ENCODE peak calls at places on chromosomes 5 and 9, in seven cellular contexts. One of them, this sample, is unnamed. For H3K4me1, the result is how much of the 10 kb centered on the place peaks cover.

GRCh38 chr9:27276182-27277030 is 20.5 kb downstream of the EQTN start:
- DNase-seq in HCT116: peak
- DNase-seq in heart left ventricle: no peak
- DNase-seq in IMR-90: peak
- DNase-seq in H1: no peak
- DNase-seq in adrenal gland: peak
- DNase-seq in gastrocnemius medialis: no peak
- DNase-seq in this sample: no peak

GRCh38 chr9:83965350-83966208 is 14.4 kb downstream of the HNRNPK start:
- DNase-seq in HCT116: no peak
- DNase-seq in heart left ventricle: no peak
- DNase-seq in IMR-90: peak
- DNase-seq in H1: no peak
- DNase-seq in adrenal gland: no peak
- DNase-seq in gastrocnemius medialis: no peak
- DNase-seq in this sample: no peak

GRCh38 chr5:172172912-172173591 is 15.0 kb downstream of the STK10 start:
- DNase-seq in HCT116: no peak
- DNase-seq in heart left ventricle: peak
- DNase-seq in IMR-90: no peak
- DNase-seq in H1: no peak
- DNase-seq in adrenal gland: no peak
- DNase-seq in gastrocnemius medialis: no peak
- DNase-seq in this sample: no peak

GRCh38 chr5:105677291-105677690 is 1993.4 kb downstream of the EFNA5 start:
- DNase-seq in HCT116: no peak
- DNase-seq in heart left ventricle: no peak
- DNase-seq in IMR-90: peak
- DNase-seq in H1: no peak
- DNase-seq in adrenal gland: no peak
- DNase-seq in gastrocnemius medialis: no peak
- DNase-seq in this sample: no peak

GRCh38 chr5:50727149-50727496 is 60.7 kb downstream of the PARP8 start:
- DNase-seq in HCT116: no peak
- DNase-seq in heart left ventricle: no peak
- DNase-seq in IMR-90: no peak
- DNase-seq in H1: no peak
- DNase-seq in adrenal gland: peak
- DNase-seq in gastrocnemius medialis: no peak
- DNase-seq in this sample: no peak

GRCh38 chr5:115351356-115352195 is 55.1 kb upstream of the CCDC112 start:
- DNase-seq in HCT116: no peak
- DNase-seq in heart left ventricle: no peak
- DNase-seq in IMR-90: peak
- DNase-seq in H1: no peak
- DNase-seq in adrenal gland: peak
- DNase-seq in gastrocnemius medialis: no peak
- DNase-seq in this sample: no peak

GRCh38 chr5:16889203-16889971 is 46.7 kb downstream of the MYO10 start:
- DNase-seq in HCT116: no peak
- DNase-seq in heart left ventricle: no peak
- DNase-seq in IMR-90: peak
- DNase-seq in H1: no peak
- DNase-seq in adrenal gland: no peak
- DNase-seq in gastrocnemius medialis: no peak
- DNase-seq in this sample: no peak

GRCh38 chr5:101534486-101535110 is 631.5 kb upstream of the ST8SIA4 start:
- DNase-seq in HCT116: no peak
- DNase-seq in heart left ventricle: no peak
- DNase-seq in IMR-90: peak
- DNase-seq in H1: no peak
- DNase-seq in adrenal gland: no peak
- DNase-seq in gastrocnemius medialis: no peak
- DNase-seq in this sample: no peak

GRCh38 chr9:131651599-131651998 is 88.3 kb downstream of the RAPGEF1 start:
- DNase-seq in HCT116: no peak
- DNase-seq in heart left ventricle: no peak
- DNase-seq in IMR-90: peak
- DNase-seq in H1: no peak
- DNase-seq in adrenal gland: no peak
- DNase-seq in gastrocnemius medialis: no peak
- DNase-seq in this sample: no peak

GRCh38 chr9:1829719-1830118 is 185.4 kb upstream of the SMARCA2 start:
- DNase-seq in HCT116: no peak
- DNase-seq in heart left ventricle: no peak
- DNase-seq in IMR-90: no peak
- DNase-seq in H1: no peak
- DNase-seq in adrenal gland: no peak
- DNase-seq in gastrocnemius medialis: no peak
- DNase-seq in this sample: no peak

GRCh38 chr5:31478901-31479300 is 53.0 kb downstream of the DROSHA start:
- DNase-seq in HCT116: no peak
- DNase-seq in heart left ventricle: no peak
- DNase-seq in IMR-90: no peak
- DNase-seq in H1: no peak
- DNase-seq in adrenal gland: no peak
- DNase-seq in gastrocnemius medialis: no peak
- DNase-seq in this sample: no peak

GRCh38 chr5:161548472-161549094 is 2.1 kb upstream of the GABRB2 start:
- DNase-seq in HCT116: no peak
- DNase-seq in heart left ventricle: no peak
- DNase-seq in IMR-90: no peak
- DNase-seq in H1: no peak
- DNase-seq in adrenal gland: peak
- DNase-seq in gastrocnemius medialis: no peak
- DNase-seq in this sample: no peak

GRCh38 chr5:141427783-141428426 is 2.4 kb upstream of the PCDHGA12 start:
- DNase-seq in HCT116: no peak
- DNase-seq in heart left ventricle: no peak
- DNase-seq in IMR-90: no peak
- DNase-seq in H1: no peak
- DNase-seq in adrenal gland: no peak
- DNase-seq in gastrocnemius medialis: no peak
- DNase-seq in this sample: no peak

GRCh38 chr5:37054391-37054790 is 177.8 kb downstream of the NIPBL start:
- DNase-seq in HCT116: no peak
- DNase-seq in heart left ventricle: no peak
- DNase-seq in IMR-90: no peak
- DNase-seq in H1: no peak
- DNase-seq in adrenal gland: no peak
- DNase-seq in gastrocnemius medialis: no peak
- DNase-seq in this sample: no peak

GRCh38 chr5:135195267-135195603 is 161.2 kb upstream of the PITX1 start:
- DNase-seq in HCT116: no peak
- DNase-seq in heart left ventricle: no peak
- DNase-seq in IMR-90: no peak
- DNase-seq in H1: no peak
- DNase-seq in adrenal gland: no peak
- DNase-seq in gastrocnemius medialis: no peak
- DNase-seq in this sample: no peak

GRCh38 chr9:16624356-16624755 is 246.1 kb downstream of the BNC2 start:
- DNase-seq in HCT116: no peak
- DNase-seq in heart left ventricle: no peak
- DNase-seq in IMR-90: no peak
- DNase-seq in H1: no peak
- DNase-seq in adrenal gland: no peak
- DNase-seq in gastrocnemius medialis: no peak
- DNase-seq in this sample: no peak

GRCh38 chr9:37645903-37646506 is 4.7 kb upstream of the FRMPD1 start:
- DNase-seq in HCT116: no peak
- DNase-seq in heart left ventricle: no peak
- DNase-seq in IMR-90: no peak
- DNase-seq in H1: no peak
- DNase-seq in adrenal gland: no peak
- DNase-seq in gastrocnemius medialis: no peak
- DNase-seq in this sample: no peak

GRCh38 chr9:106393226-106393625 is 469.7 kb upstream of the ZNF462 start:
- DNase-seq in HCT116: no peak
- DNase-seq in heart left ventricle: no peak
- DNase-seq in IMR-90: no peak
- DNase-seq in H1: no peak
- DNase-seq in adrenal gland: no peak
- DNase-seq in gastrocnemius medialis: no peak
- DNase-seq in this sample: no peak

GRCh38 chr9:13429271-13429670 is 149.8 kb upstream of the MPDZ start:
- DNase-seq in HCT116: no peak
- DNase-seq in heart left ventricle: no peak
- DNase-seq in IMR-90: no peak
- DNase-seq in H1: no peak
- DNase-seq in adrenal gland: no peak
- DNase-seq in gastrocnemius medialis: no peak
- DNase-seq in this sample: no peak

GRCh38 chr9:13430717-13431116 is 151.2 kb upstream of the MPDZ start:
- DNase-seq in HCT116: no peak
- DNase-seq in heart left ventricle: no peak
- DNase-seq in IMR-90: no peak
- DNase-seq in H1: no peak
- DNase-seq in adrenal gland: no peak
- DNase-seq in gastrocnemius medialis: no peak
- DNase-seq in this sample: no peak

GRCh38 chr9:13424204-13424603 is 144.7 kb upstream of the MPDZ start:
- DNase-seq in HCT116: no peak
- DNase-seq in heart left ventricle: no peak
- DNase-seq in IMR-90: no peak
- DNase-seq in H1: no peak
- DNase-seq in adrenal gland: no peak
- DNase-seq in gastrocnemius medialis: no peak
- DNase-seq in this sample: no peak

GRCh38 chr9:13424872-13425271 is 145.4 kb upstream of the MPDZ start:
- DNase-seq in HCT116: no peak
- DNase-seq in heart left ventricle: no peak
- DNase-seq in IMR-90: no peak
- DNase-seq in H1: no peak
- DNase-seq in adrenal gland: no peak
- DNase-seq in gastrocnemius medialis: no peak
- DNase-seq in this sample: no peak

GRCh38 chr9:13427587-13427986 is 148.1 kb upstream of the MPDZ start:
- DNase-seq in HCT116: no peak
- DNase-seq in heart left ventricle: no peak
- DNase-seq in IMR-90: peak
- DNase-seq in H1: no peak
- DNase-seq in adrenal gland: no peak
- DNase-seq in gastrocnemius medialis: no peak
- DNase-seq in this sample: no peak
- H3K27ac ChIP-seq in HCT116: no peak
- H3K27ac ChIP-seq in heart left ventricle: peak
- H3K27ac ChIP-seq in IMR-90: no peak
- H3K27ac ChIP-seq in H1: no peak
- H3K27ac ChIP-seq in adrenal gland: no peak
- H3K27ac ChIP-seq in gastrocnemius medialis: peak
- H3K27ac ChIP-seq in this sample: peak

GRCh38 chr9:121288874-121289553 is 21.1 kb downstream of the GSN start:
- DNase-seq in HCT116: no peak
- DNase-seq in heart left ventricle: peak
- DNase-seq in IMR-90: peak
- DNase-seq in H1: no peak
- DNase-seq in adrenal gland: peak
- DNase-seq in gastrocnemius medialis: peak
- DNase-seq in this sample: no peak
- TF ChIP-seq POLR2A in HCT116: no peak
- TF ChIP-seq POLR2A in heart left ventricle: no peak
- TF ChIP-seq POLR2A in IMR-90: no peak
- TF ChIP-seq POLR2A in H1: no peak
- TF ChIP-seq POLR2A in adrenal gland: no peak
- TF ChIP-seq POLR2A in gastrocnemius medialis: peak
- TF ChIP-seq POLR2A in this sample: no peak

DNA sequence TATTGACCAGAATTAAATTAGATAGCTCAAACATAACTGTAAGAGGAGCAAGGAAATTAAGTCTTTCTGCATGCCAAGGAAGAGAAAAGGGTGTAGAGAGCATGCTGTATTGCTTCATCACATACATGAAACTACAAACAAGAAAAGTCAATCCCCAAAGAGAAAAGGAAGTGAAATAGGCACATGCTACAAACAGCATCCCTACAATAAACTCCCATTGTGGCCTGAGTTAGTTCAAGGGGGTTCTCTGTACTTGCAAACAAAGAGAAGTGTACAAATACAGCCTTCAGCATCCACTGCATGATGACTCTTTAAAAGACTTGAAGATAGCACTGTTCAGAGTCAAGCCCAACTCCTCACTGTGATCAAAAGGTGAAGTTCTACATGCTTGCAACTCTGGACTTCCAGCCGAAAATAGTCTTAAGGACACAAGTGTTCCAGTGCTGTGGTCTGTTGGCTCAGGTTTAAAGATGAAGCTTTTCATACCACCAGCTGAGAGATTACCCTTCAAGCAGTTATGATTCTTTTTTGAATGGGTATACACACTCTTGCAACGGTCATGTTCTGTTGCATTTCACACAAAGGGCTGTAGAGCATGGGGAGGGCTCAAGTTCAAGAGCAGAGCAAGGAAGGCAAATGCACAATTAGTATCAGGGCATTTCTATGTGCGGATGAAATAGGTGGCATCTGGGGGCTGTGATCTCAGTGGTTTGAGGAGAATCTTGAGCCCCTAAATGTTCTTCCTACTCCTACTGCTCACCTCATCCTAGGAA is 534.5 kb downstream of the EBF1 start:
- DNase-seq in HCT116: no peak
- DNase-seq in heart left ventricle: no peak
- DNase-seq in IMR-90: no peak
- DNase-seq in H1: no peak
- DNase-seq in adrenal gland: no peak
- DNase-seq in gastrocnemius medialis: no peak
- DNase-seq in this sample: no peak
- H3K4me1 ChIP-seq in HCT116: under half
- H3K4me1 ChIP-seq in heart left ventricle: under half
- H3K4me1 ChIP-seq in IMR-90: under half
- H3K4me1 ChIP-seq in H1: under half
- H3K4me1 ChIP-seq in adrenal gland: under half
- H3K4me1 ChIP-seq in gastrocnemius medialis: under half
- H3K4me1 ChIP-seq in this sample: under half

GRCh38 chr9:109028457-109028856 is 15.2 kb upstream of the CTNNAL1 start:
- DNase-seq in HCT116: no peak
- DNase-seq in heart left ventricle: no peak
- DNase-seq in IMR-90: no peak
- DNase-seq in H1: no peak
- DNase-seq in adrenal gland: no peak
- DNase-seq in gastrocnemius medialis: no peak
- DNase-seq in this sample: no peak

GRCh38 chr9:109027176-109027575 is 13.9 kb upstream of the CTNNAL1 start:
- DNase-seq in HCT116: no peak
- DNase-seq in heart left ventricle: no peak
- DNase-seq in IMR-90: peak
- DNase-seq in H1: no peak
- DNase-seq in adrenal gland: no peak
- DNase-seq in gastrocnemius medialis: no peak
- DNase-seq in this sample: no peak

GRCh38 chr9:109022909-109023308 is 9.6 kb upstream of the CTNNAL1 start:
- DNase-seq in HCT116: no peak
- DNase-seq in heart left ventricle: no peak
- DNase-seq in IMR-90: no peak
- DNase-seq in H1: no peak
- DNase-seq in adrenal gland: no peak
- DNase-seq in gastrocnemius medialis: no peak
- DNase-seq in this sample: no peak

GRCh38 chr9:109030426-109030825 is 17.1 kb upstream of the CTNNAL1 start:
- DNase-seq in HCT116: no peak
- DNase-seq in heart left ventricle: no peak
- DNase-seq in IMR-90: no peak
- DNase-seq in H1: no peak
- DNase-seq in adrenal gland: no peak
- DNase-seq in gastrocnemius medialis: no peak
- DNase-seq in this sample: no peak

GRCh38 chr9:109026306-109026705 is 13.0 kb upstream of the CTNNAL1 start:
- DNase-seq in HCT116: no peak
- DNase-seq in heart left ventricle: no peak
- DNase-seq in IMR-90: no peak
- DNase-seq in H1: no peak
- DNase-seq in adrenal gland: no peak
- DNase-seq in gastrocnemius medialis: no peak
- DNase-seq in this sample: no peak
- H3K27ac ChIP-seq in HCT116: no peak
- H3K27ac ChIP-seq in heart left ventricle: no peak
- H3K27ac ChIP-seq in IMR-90: no peak
- H3K27ac ChIP-seq in H1: no peak
- H3K27ac ChIP-seq in adrenal gland: no peak
- H3K27ac ChIP-seq in gastrocnemius medialis: no peak
- H3K27ac ChIP-seq in this sample: no peak

This sample was measured in esophagus squamous epithelium.